ENCODE peak calls at places on chromosome 1, in four cellular contexts. One of them, this sample, is unnamed.
A peak's percentile ranks its signal among the peaks of the same experiment; 100 is the strongest.

GRCh38 chr1:30723296-30723897 is at the start of gene MATN1:
- DNase-seq in Daoy: no peak
- DNase-seq in activated T-cell treated with anti-CD3 and anti-CD28 coated beads, Interleukin-2, amount 50 U/mL, for 1 hour: no peak
- DNase-seq in NCI-H510A: no peak
- DNase-seq in this sample: no peak

GRCh38 chr1:36099681-36100341 is 11.1 kb downstream of the ADPRS start:
- DNase-seq in NCI-H510A: peak; percentile 77
- DNase-seq in activated T-cell treated with anti-CD3 and anti-CD28 coated beads, Interleukin-2, amount 50 U/mL, for 1 hour: peak; percentile 83
- DNase-seq in Daoy: peak; percentile 85
- DNase-seq in this sample: peak; percentile 57

GRCh38 chr1:53328009-53328489 is at the start of gene LRP8:
- DNase-seq in Daoy: peak; percentile 88
- DNase-seq in activated T-cell treated with anti-CD3 and anti-CD28 coated beads, Interleukin-2, amount 50 U/mL, for 1 hour: peak; percentile 81
- DNase-seq in NCI-H510A: peak; percentile 68
- DNase-seq in this sample: peak; percentile 25

GRCh38 chr1:18879791-18880309 is 20.4 kb upstream of the TAS1R2 start:
- DNase-seq in Daoy: no peak
- DNase-seq in NCI-H510A: no peak
- DNase-seq in activated T-cell treated with anti-CD3 and anti-CD28 coated beads, Interleukin-2, amount 50 U/mL, for 1 hour: no peak
- DNase-seq in this sample: no peak

GRCh38 chr1:92567211-92567868 is 80.6 kb upstream of the GFI1 start:
- DNase-seq in activated T-cell treated with anti-CD3 and anti-CD28 coated beads, Interleukin-2, amount 50 U/mL, for 1 hour: no peak
- DNase-seq in Daoy: no peak
- DNase-seq in NCI-H510A: no peak
- DNase-seq in this sample: no peak

GRCh38 chr1:8910914-8911313 is 32.4 kb upstream of the ENO1 start:
- DNase-seq in Daoy: no peak
- DNase-seq in NCI-H510A: peak; percentile 80
- DNase-seq in activated T-cell treated with anti-CD3 and anti-CD28 coated beads, Interleukin-2, amount 50 U/mL, for 1 hour: no peak
- DNase-seq in this sample: no peak

GRCh38 chr1:19505694-19506457 is 20.5 kb upstream of the CAPZB start:
- DNase-seq in activated T-cell treated with anti-CD3 and anti-CD28 coated beads, Interleukin-2, amount 50 U/mL, for 1 hour: no peak
- DNase-seq in Daoy: no peak
- DNase-seq in NCI-H510A: no peak
- DNase-seq in this sample: no peak

GRCh38 chr1:54310439-54311328 is 95.5 kb downstream of the SSBP3 start:
- DNase-seq in activated T-cell treated with anti-CD3 and anti-CD28 coated beads, Interleukin-2, amount 50 U/mL, for 1 hour: no peak
- DNase-seq in NCI-H510A: no peak
- DNase-seq in Daoy: peak; percentile 73
- DNase-seq in this sample: peak; percentile 30

GRCh38 chr1:33472349-33472980 is at the start of gene ZSCAN20:
- DNase-seq in Daoy: peak; percentile 99
- DNase-seq in activated T-cell treated with anti-CD3 and anti-CD28 coated beads, Interleukin-2, amount 50 U/mL, for 1 hour: peak; percentile 81
- DNase-seq in NCI-H510A: peak; percentile 99
- DNase-seq in this sample: peak; percentile 88

GRCh38 chr1:86137458-86137857 is 19.1 kb downstream of the COL24A1 start:
- DNase-seq in NCI-H510A: no peak
- DNase-seq in activated T-cell treated with anti-CD3 and anti-CD28 coated beads, Interleukin-2, amount 50 U/mL, for 1 hour: no peak
- DNase-seq in Daoy: peak; percentile 78
- DNase-seq in this sample: peak; percentile 13

GRCh38 chr1:209012443-209013196 is 570.9 kb upstream of the CAMK1G start:
- DNase-seq in activated T-cell treated with anti-CD3 and anti-CD28 coated beads, Interleukin-2, amount 50 U/mL, for 1 hour: no peak
- DNase-seq in NCI-H510A: no peak
- DNase-seq in Daoy: no peak
- DNase-seq in this sample: no peak

GRCh38 chr1:7888248-7889010 is 35.6 kb upstream of the UTS2 start:
- DNase-seq in Daoy: peak; percentile 49
- DNase-seq in NCI-H510A: no peak
- DNase-seq in activated T-cell treated with anti-CD3 and anti-CD28 coated beads, Interleukin-2, amount 50 U/mL, for 1 hour: no peak
- DNase-seq in this sample: no peak

GRCh38 chr1:108877324-108877812 is 583 bp downstream of the GPSM2 start:
- DNase-seq in activated T-cell treated with anti-CD3 and anti-CD28 coated beads, Interleukin-2, amount 50 U/mL, for 1 hour: peak; percentile 19
- DNase-seq in Daoy: no peak
- DNase-seq in NCI-H510A: no peak
- DNase-seq in this sample: peak; percentile 20

GRCh38 chr1:225877570-225877969 is 4.6 kb downstream of the TMEM63A start:
- DNase-seq in Daoy: no peak
- DNase-seq in NCI-H510A: no peak
- DNase-seq in activated T-cell treated with anti-CD3 and anti-CD28 coated beads, Interleukin-2, amount 50 U/mL, for 1 hour: peak; percentile 39
- DNase-seq in this sample: peak; percentile 48

GRCh38 chr1:234601217-234602017 is 8.6 kb downstream of the IRF2BP2 start:
- DNase-seq in Daoy: no peak
- DNase-seq in NCI-H510A: no peak
- DNase-seq in activated T-cell treated with anti-CD3 and anti-CD28 coated beads, Interleukin-2, amount 50 U/mL, for 1 hour: no peak
- DNase-seq in this sample: peak; percentile 53

GRCh38 chr1:192491804-192492554 is 83.6 kb upstream of the RGS1 start:
- DNase-seq in NCI-H510A: no peak
- DNase-seq in activated T-cell treated with anti-CD3 and anti-CD28 coated beads, Interleukin-2, amount 50 U/mL, for 1 hour: no peak
- DNase-seq in Daoy: peak; percentile 38
- DNase-seq in this sample: no peak

GRCh38 chr1:33653226-33653625 is 180.8 kb downstream of the ZSCAN20 start:
- DNase-seq in Daoy: no peak
- DNase-seq in activated T-cell treated with anti-CD3 and anti-CD28 coated beads, Interleukin-2, amount 50 U/mL, for 1 hour: no peak
- DNase-seq in NCI-H510A: no peak
- DNase-seq in this sample: no peak

GRCh38 chr1:93783876-93784275 is 95.1 kb downstream of the DNTTIP2 start:
- DNase-seq in NCI-H510A: no peak
- DNase-seq in activated T-cell treated with anti-CD3 and anti-CD28 coated beads, Interleukin-2, amount 50 U/mL, for 1 hour: no peak
- DNase-seq in Daoy: peak; percentile 58
- DNase-seq in this sample: no peak

GRCh38 chr1:245862812-245863540 is 644.1 kb downstream of the SMYD3 start:
- DNase-seq in NCI-H510A: no peak
- DNase-seq in activated T-cell treated with anti-CD3 and anti-CD28 coated beads, Interleukin-2, amount 50 U/mL, for 1 hour: no peak
- DNase-seq in Daoy: no peak
- DNase-seq in this sample: no peak

GRCh38 chr1:44655609-44656008 is 18.7 kb downstream of the TMEM53 start:
- DNase-seq in Daoy: peak; percentile 25
- DNase-seq in activated T-cell treated with anti-CD3 and anti-CD28 coated beads, Interleukin-2, amount 50 U/mL, for 1 hour: no peak
- DNase-seq in NCI-H510A: no peak
- DNase-seq in this sample: no peak

GRCh38 chr1:226912587-226913176 is 27.4 kb upstream of the COQ8A start:
- DNase-seq in NCI-H510A: peak; percentile 33
- DNase-seq in activated T-cell treated with anti-CD3 and anti-CD28 coated beads, Interleukin-2, amount 50 U/mL, for 1 hour: peak; percentile 43
- DNase-seq in Daoy: peak; percentile 63
- DNase-seq in this sample: no peak

This sample was measured in A172.